ENCODE peak calls at places on chromosome 22, in four cellular contexts. D is HFF-Myc, N is transverse colon, I is heart left ventricle. T is an unnamed sample.
A peak's percentile ranks its signal among the peaks of the same experiment; 100 is the strongest.

GRCh38 chr22:26671317-26672059 is 14.1 kb downstream of the MIAT start:
- DNase-seq in D (no peak), N (peak; percentile 60), I (peak; percentile 44), T (peak; percentile 60)

GRCh38 chr22:49934891-49935557 is 16.6 kb downstream of the CRELD2 start:
- DNase-seq in D (no peak), N (peak; percentile 92), I (peak; percentile 93), T (peak; percentile 82)

GRCh38 chr22:28629420-28630184 is 50.0 kb downstream of the TTC28 start:
- DNase-seq in D (no peak), N (no peak), I (no peak), T (no peak)

GRCh38 chr22:49240016-49240380 is 587.7 kb downstream of the BRD1 start:
- DNase-seq in D (no peak), N (no peak), I (no peak), T (no peak)

GRCh38 chr22:45499746-45500145 is 2.9 kb upstream of the FBLN1 start:
- DNase-seq in D (no peak), N (peak; percentile 30), I (peak; percentile 82), T (no peak)

GRCh38 chr22:29031236-29031982 is 30.2 kb downstream of the C22orf31 start:
- DNase-seq in D (peak; percentile 89), N (peak; percentile 40), I (peak; percentile 53), T (no peak)

GRCh38 chr22:46632646-46633249 is 12.6 kb downstream of the GRAMD4 start:
- DNase-seq in D (no peak), N (no peak), I (no peak), T (no peak)

GRCh38 chr22:45475876-45476514 is 26.7 kb upstream of the FBLN1 start:
- DNase-seq in D (no peak), N (no peak), I (no peak), T (no peak)

DNA sequence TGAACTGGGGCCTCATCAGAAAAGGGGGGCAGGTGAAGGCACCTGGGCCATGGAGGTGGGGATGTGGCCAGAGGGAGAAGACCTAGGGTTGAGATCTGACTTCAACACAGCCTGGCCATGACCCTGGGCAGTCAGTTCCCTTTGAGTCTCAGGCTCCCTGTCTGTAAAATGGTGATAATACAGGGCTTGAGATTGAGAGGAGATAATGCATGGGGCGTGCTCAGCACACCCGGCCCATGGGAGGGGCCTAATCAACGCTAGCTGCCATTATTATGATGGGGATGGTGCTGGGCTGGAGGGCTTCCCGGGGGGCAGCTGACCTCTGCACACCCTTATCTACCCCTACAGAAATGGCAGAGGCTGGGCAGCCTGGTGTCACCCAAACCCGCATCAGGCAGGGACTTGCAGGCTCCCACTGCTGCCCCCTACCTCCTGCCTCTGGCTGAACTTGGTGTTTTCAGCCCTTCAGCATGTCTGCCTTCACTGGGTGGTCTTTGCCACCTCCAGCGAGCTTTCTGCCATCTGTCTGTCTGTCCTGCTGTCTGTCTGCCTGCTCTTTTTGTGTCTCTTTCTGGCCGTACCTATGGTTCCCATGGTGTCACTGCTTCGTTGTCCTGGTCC is 84.5 kb downstream of the CACNA1I start:
- DNase-seq in D (no peak), N (no peak), I (no peak), T (no peak)
- TF ChIP-seq CTCF in D (peak; percentile 9), N (no peak), I (no peak), T (no peak)

DNA sequence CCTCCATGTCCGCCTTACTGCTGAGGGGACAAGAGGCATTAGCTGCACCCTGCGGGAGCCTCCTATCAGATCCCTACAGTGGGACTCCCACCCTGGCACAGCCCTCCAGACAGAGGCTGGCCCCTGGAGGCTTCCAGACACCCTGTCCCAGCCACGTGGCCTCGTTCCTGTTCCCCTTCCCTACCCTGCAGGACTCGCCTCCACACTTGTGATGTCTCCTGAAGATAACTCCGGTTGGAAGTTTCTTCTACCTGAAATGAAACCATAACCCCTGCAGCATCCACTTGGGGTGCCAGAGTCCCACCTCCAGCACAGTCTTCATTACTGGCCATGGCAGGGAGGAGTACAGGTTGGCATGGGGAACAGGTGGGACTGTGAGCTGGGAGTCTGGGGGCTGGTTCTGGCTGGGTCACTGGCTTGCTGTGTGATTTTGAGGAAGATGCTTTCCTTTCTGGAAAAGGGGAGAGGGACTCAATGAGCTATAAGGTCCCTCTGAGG is 4.9 kb upstream of the SH3BP1 start:
- DNase-seq in D (no peak), N (no peak), I (no peak), T (no peak)
- TF ChIP-seq CTCF in D (peak; percentile 10), N (no peak), I (no peak), T (no peak)

GRCh38 chr22:21098099-21098671 is 52.4 kb downstream of the LRRC74B start:
- DNase-seq in D (no peak), N (no peak), I (no peak), T (no peak)
- TF ChIP-seq CTCF in D (peak; percentile 14), N (no peak), I (no peak), T (no peak)

GRCh38 chr22:19915287-19915954 is 26.2 kb upstream of the COMT start:
- DNase-seq in D (no peak), N (no peak), I (no peak), T (no peak)

GRCh38 chr22:19913337-19913936 is 28.1 kb upstream of the COMT start:
- DNase-seq in D (no peak), N (no peak), I (no peak), T (no peak)

GRCh38 chr22:19912236-19912999 is 29.2 kb upstream of the COMT start:
- DNase-seq in D (no peak), N (no peak), I (no peak), T (no peak)

GRCh38 chr22:19916006-19916405 is 25.6 kb upstream of the COMT start:
- DNase-seq in D (no peak), N (no peak), I (no peak), T (no peak)

DNA sequence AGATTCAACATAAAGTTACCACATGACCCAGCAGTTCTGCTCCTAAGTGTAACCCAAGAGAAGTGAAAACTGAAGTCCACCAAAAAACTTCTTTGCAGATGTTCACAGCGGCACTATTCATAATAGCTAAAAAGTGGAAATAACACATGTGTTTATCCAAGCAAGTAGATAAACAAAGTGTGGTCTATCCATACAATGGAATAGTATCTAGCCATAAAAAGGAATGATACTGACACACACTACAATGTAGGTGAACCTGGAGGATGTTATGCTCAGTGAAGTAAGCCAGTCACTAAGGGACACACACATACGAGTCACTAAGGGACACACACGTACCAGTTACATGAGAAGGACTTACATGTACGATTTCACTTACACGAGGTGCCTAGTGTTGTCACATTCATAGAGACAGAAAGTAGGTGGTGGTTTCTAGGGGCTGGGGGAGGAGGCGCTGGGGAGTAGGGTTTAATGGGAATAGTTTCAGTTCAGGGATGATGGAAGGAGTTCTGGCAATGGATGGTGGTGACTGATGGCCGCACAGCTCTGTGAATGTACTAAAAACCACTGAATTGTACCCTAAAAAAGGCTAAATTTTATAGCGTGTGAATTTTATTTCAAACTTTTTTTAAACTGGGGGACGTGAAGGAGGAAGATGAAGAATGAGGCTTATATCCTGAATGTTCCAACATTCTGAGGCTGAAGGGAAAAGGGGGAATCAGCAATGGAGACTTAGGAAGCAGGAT is 27.2 kb upstream of the COMT start:
- DNase-seq in D (no peak), N (no peak), I (no peak), T (no peak)
- TF ChIP-seq CTCF in D (no peak), N (no peak), I (no peak), T (no peak)

DNA sequence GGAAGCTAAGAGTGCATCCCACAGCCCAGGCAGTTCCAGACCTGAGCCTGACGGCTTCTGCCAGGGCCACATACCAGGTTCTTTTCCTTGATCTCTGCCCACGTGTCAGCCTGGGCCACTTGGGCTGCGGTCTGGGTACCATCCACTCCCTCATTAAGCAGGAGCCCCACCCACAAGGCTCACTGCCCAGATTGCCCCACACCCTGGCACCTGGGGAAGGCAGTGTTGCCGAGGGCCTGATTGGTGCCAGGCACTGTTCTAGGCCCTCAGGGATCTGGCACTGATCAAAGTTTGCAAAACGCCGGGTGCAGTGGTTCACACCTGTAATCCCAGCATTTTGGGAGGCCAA is 15.4 kb downstream of the GGA1 start:
- DNase-seq in D (no peak), N (peak; percentile 85), I (no peak), T (no peak)
- TF ChIP-seq CTCF in D (no peak), N (no peak), I (no peak), T (no peak)

T was measured in activated B cell treated with CpG ODN at 0.5 μM for 24 hours.